ENCODE peak calls at places on chromosomes 2 and 18, in seven cellular contexts. L is right lobe of liver, V is stomach, C is spleen, A is PC-3, Y is breast epithelium, G is cardiac muscle cell. T is an unnamed sample.

GRCh38 chr2:66689456-66690051 is 254.6 kb downstream of the MEIS1 start:
- DNase-seq in Y (no peak), G (no peak), A (no peak), V (no peak), C (no peak), L (no peak), T (no peak)

GRCh38 chr2:101356486-101356885 is 30.8 kb downstream of the CREG2 start:
- DNase-seq in Y (no peak), L (no peak), A (peak; percentile 82), C (no peak), V (no peak), G (no peak), T (no peak)

GRCh38 chr2:212424090-212424489 is 114.5 kb downstream of the ERBB4 start:
- DNase-seq in L (no peak), Y (no peak), C (no peak), V (no peak), G (no peak), A (peak; percentile 58), T (no peak)

GRCh38 chr18:52700116-52700515 is 360.1 kb downstream of the DCC start:
- DNase-seq in A (no peak), C (no peak), L (no peak), Y (no peak), V (no peak), G (no peak), T (no peak)

GRCh38 chr18:12278765-12279682 is 24.9 kb downstream of the CIDEA start:
- DNase-seq in C (no peak), L (peak; percentile 70), G (peak; percentile 98), Y (peak; percentile 93), A (no peak), V (peak; percentile 40), T (peak; percentile 90)

GRCh38 chr2:236993-237539 is 26.8 kb downstream of the SH3YL1 start:
- DNase-seq in A (no peak), V (no peak), Y (no peak), G (no peak), C (no peak), L (no peak), T (no peak)

GRCh38 chr2:113056501-113056900 is 2.5 kb upstream of the IL36RN start:
- DNase-seq in L (no peak), G (no peak), A (no peak), V (no peak), C (no peak), Y (no peak), T (no peak)

GRCh38 chr2:102141915-102142828 is at the start of gene IL1R1:
- DNase-seq in Y (peak; percentile 63), L (peak; percentile 91), C (peak; percentile 92), V (peak; percentile 84), A (peak; percentile 80), G (peak; percentile 88), T (peak; percentile 78)

GRCh38 chr2:218357194-218358177 is 829 bp downstream of the CATIP start:
- DNase-seq in G (no peak), A (no peak), Y (no peak), C (peak; percentile 55), V (no peak), L (no peak), T (no peak)

GRCh38 chr2:10984418-10985130 is 72.8 kb downstream of the KCNF1 start:
- DNase-seq in V (no peak), G (no peak), A (no peak), L (no peak), C (no peak), Y (no peak), T (no peak)

GRCh38 chr2:38523728-38524437 is 78.8 kb downstream of the HNRNPLL start:
- DNase-seq in L (no peak), V (no peak), C (no peak), Y (no peak), G (no peak), A (no peak), T (no peak)

GRCh38 chr2:88011011-88011410 is 5.3 kb downstream of the RNU2-63P start:
- DNase-seq in A (no peak), V (no peak), C (no peak), G (no peak), L (no peak), Y (no peak), T (no peak)

GRCh38 chr18:51664236-51664635 is 466.8 kb upstream of the MEX3C start:
- DNase-seq in V (no peak), C (no peak), A (no peak), G (no peak), L (no peak), Y (no peak), T (no peak)

GRCh38 chr18:51668101-51668500 is 470.6 kb upstream of the MEX3C start:
- DNase-seq in L (no peak), V (peak; percentile 67), C (no peak), Y (no peak), A (peak; percentile 51), G (peak; percentile 81), T (no peak)

GRCh38 chr18:51666717-51667320 is 469.3 kb upstream of the MEX3C start:
- DNase-seq in Y (no peak), L (peak; percentile 57), G (peak; percentile 80), C (no peak), A (peak; percentile 12), V (peak; percentile 31), T (no peak)

DNA sequence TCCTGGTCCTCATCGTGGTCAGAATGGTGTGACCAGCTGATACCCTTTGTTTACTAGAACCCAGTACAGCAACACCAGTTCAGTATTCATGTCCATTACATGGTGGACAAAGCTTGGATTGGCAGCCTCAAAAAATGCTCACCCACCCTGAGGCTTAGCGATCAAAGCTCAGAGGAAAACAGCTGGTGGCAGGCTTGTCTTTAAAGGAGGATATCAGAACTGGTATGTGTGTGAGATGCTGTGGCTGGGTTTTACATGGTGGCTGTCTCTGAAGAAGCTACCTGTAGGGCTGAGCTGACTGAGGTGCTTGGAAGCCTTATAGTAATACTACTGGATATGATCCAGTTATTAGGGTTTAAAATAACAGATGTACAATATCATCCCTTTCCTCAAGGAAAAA is 471.2 kb upstream of the MEX3C start:
- DNase-seq in A (no peak), G (no peak), Y (no peak), C (no peak), L (no peak), V (no peak), T (no peak)
- TF ChIP-seq CTCF in A (no peak), G (no peak), Y (no peak), C (no peak), L (no peak), V (no peak), T (no peak)

DNA sequence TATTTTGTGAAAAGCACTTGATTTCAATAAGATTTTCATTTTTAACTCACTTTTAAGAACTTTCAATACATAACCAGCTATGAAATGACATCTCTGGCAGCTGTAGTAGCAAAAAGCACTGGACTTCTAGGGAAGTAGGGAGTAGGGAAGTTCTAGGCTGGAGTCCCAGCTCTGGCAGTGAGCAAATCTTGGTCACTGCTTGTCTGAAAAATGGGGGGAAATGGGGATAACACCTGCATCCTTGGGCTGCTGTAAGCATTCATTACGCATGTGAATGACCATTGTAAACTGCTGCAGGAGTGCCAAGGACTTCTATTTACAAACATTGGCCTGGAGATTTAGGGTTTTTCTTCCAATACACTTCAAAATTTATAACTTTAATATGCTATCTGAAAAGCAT is 940 bp upstream of the MPP4 start:
- DNase-seq in A (no peak), V (no peak), Y (no peak), L (no peak), G (no peak), C (no peak), T (no peak)
- H3K4me3 ChIP-seq in A (peak overlapping the region; percentile 11), V (no peak overlapping the region), Y (no peak overlapping the region), L (no peak overlapping the region), G (no peak overlapping the region), C (no peak overlapping the region), T (no peak overlapping the region)

GRCh38 chr18:79625924-79626561 is 53.6 kb upstream of the CTDP1 start:
- DNase-seq in C (peak; percentile 71), Y (no peak), G (no peak), A (no peak), L (no peak), V (no peak), T (no peak)
- H3K27ac ChIP-seq in C (no peak overlapping the region), Y (no peak overlapping the region), G (no peak overlapping the region), A (no peak overlapping the region), L (no peak overlapping the region), V (no peak overlapping the region), T (no peak overlapping the region)

DNA sequence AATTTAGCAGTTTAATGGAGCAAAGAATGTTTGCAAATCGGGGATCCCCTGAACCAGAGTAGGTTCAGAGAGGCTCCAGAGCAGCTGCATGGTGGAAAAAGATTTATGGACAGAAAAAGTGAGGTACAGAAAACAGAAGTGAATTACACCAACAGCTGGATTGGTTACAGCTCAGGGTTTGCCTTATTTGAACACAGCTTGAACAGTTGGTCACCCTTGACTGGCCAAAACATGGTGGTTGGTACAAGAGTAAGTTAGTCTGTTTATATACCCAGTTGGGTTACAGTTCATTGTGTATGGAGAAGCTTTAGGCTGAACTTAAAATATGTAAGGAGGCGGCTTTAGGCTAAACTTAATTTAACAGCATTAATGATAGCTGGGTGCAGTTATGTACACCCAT is 5.4 kb upstream of the CDCA7 start:
- DNase-seq in C (no peak), V (no peak), A (no peak), G (no peak), L (no peak), Y (no peak), T (no peak)
- TF ChIP-seq CTCF in C (no peak), V (no peak), A (no peak), G (no peak), L (no peak), Y (no peak), T (no peak)

T was measured in tibial artery.